ENCODE peak calls at places on chromosomes 7 and 10, in seven cellular contexts. D is Peyer's patch, R is heart right ventricle, V is body of pancreas, X is stomach, B is HCT116, Y is colonic mucosa. O is an unnamed sample.

GRCh38 chr10:13219685-13220670 is 14.2 kb downstream of the UCMA start:
- DNase-seq in Y (peak; percentile 20), R (no peak), B (peak; percentile 49), V (no peak), D (no peak), X (peak; percentile 42), O (no peak)

GRCh38 chr7:21767300-21767900 is 178.3 kb downstream of the CDCA7L start:
- DNase-seq in Y (peak; percentile 19), X (peak; percentile 50), B (peak; percentile 91), R (peak; percentile 27), D (no peak), V (peak; percentile 24), O (peak; percentile 62)

GRCh38 chr7:41316410-41316809 is 386.5 kb downstream of the INHBA start:
- DNase-seq in D (no peak), R (no peak), B (no peak), X (no peak), V (no peak), Y (peak; percentile 46), O (no peak)

GRCh38 chr7:108497082-108497725 is 28.7 kb downstream of the PNPLA8 start:
- DNase-seq in R (peak; percentile 23), Y (peak; percentile 32), D (peak; percentile 71), V (peak; percentile 64), B (peak; percentile 40), X (peak; percentile 54), O (peak; percentile 32)

GRCh38 chr10:2852574-2853323 is 214.6 kb upstream of the PFKP start:
- DNase-seq in V (no peak), X (no peak), B (no peak), R (no peak), D (no peak), Y (no peak), O (no peak)

GRCh38 chr10:117165557-117166419 is 27.7 kb upstream of the VAX1 start:
- DNase-seq in B (peak; percentile 33), R (peak; percentile 13), V (peak; percentile 57), Y (no peak), X (no peak), D (no peak), O (peak; percentile 41)

GRCh38 chr7:78576196-78576595 is 777.6 kb downstream of the PHTF2 start:
- DNase-seq in R (no peak), B (no peak), Y (no peak), X (no peak), V (no peak), D (no peak), O (no peak)

GRCh38 chr10:79079490-79080355 is 11.0 kb downstream of the ZMIZ1 start:
- DNase-seq in V (no peak), Y (peak; percentile 75), R (peak; percentile 58), D (no peak), B (no peak), X (no peak), O (no peak)

GRCh38 chr10:63166742-63167258 is 33.7 kb downstream of the NRBF2 start:
- DNase-seq in D (no peak), X (no peak), B (peak; percentile 64), V (no peak), Y (peak; percentile 27), R (peak; percentile 61), O (no peak)

GRCh38 chr10:88379575-88379974 is 203.5 kb downstream of the RNLS start:
- DNase-seq in Y (peak; percentile 59), R (no peak), D (no peak), B (no peak), V (no peak), X (no peak), O (no peak)

GRCh38 chr10:100307716-100308115 is 21.2 kb upstream of the BLOC1S2 start:
- DNase-seq in X (no peak), B (no peak), R (no peak), Y (no peak), D (no peak), V (no peak), O (no peak)

GRCh38 chr10:3395487-3395886 is 222.9 kb upstream of the PITRM1 start:
- DNase-seq in V (no peak), D (no peak), R (no peak), Y (no peak), X (no peak), B (no peak), O (no peak)

GRCh38 chr7:105782391-105783063 is 93.9 kb downstream of the ATXN7L1 start:
- DNase-seq in X (no peak), D (no peak), Y (no peak), B (no peak), R (no peak), V (no peak), O (no peak)

GRCh38 chr7:50718876-50719275 is 63.8 kb downstream of the GRB10 start:
- DNase-seq in D (no peak), B (no peak), X (no peak), V (no peak), Y (no peak), R (no peak), O (no peak)

GRCh38 chr7:149831730-149832219 is 6.4 kb upstream of the ZNF862 start:
- DNase-seq in B (no peak), V (no peak), D (no peak), X (no peak), R (no peak), Y (no peak), O (no peak)

GRCh38 chr10:62818426-62819011 is 2.4 kb upstream of the EGR2 start:
- DNase-seq in Y (peak; percentile 29), R (peak; percentile 28), B (no peak), D (peak; percentile 37), X (no peak), V (no peak), O (no peak)

GRCh38 chr7:79176859-79177477 is 276.5 kb downstream of the MAGI2 start:
- DNase-seq in Y (no peak), B (peak; percentile 24), V (no peak), X (no peak), D (no peak), R (peak; percentile 7), O (no peak)

GRCh38 chr10:96693431-96693830 is 26.9 kb downstream of the PIK3AP1 start:
- DNase-seq in Y (no peak), B (no peak), D (no peak), R (no peak), V (no peak), X (no peak), O (no peak)
- H3K4me1 ChIP-seq in Y (no peaks in the 10 kb centered on the region), B (no peaks in the 10 kb centered on the region), D (no peaks in the 10 kb centered on the region), R (no peaks in the 10 kb centered on the region), V (peaks cover 9% of the 10 kb centered on the region), X (peaks cover 4% of the 10 kb centered on the region), O (no peaks in the 10 kb centered on the region)

GRCh38 chr7:130445008-130445407 is 4.2 kb upstream of the CEP41 start:
- DNase-seq in D (no peak), V (no peak), B (no peak), Y (no peak), R (no peak), X (no peak), O (no peak)

GRCh38 chr7:130446285-130446684 is 5.5 kb upstream of the CEP41 start:
- DNase-seq in X (no peak), B (no peak), Y (no peak), V (no peak), R (no peak), D (no peak), O (no peak)

GRCh38 chr7:130440527-130441365 is at the start of gene CEP41:
- DNase-seq in D (peak; percentile 92), X (peak; percentile 96), R (peak; percentile 98), B (peak; percentile 94), V (peak; percentile 98), Y (peak; percentile 98), O (peak; percentile 96)

GRCh38 chr7:130444230-130444629 is 3.4 kb upstream of the CEP41 start:
- DNase-seq in Y (no peak), X (no peak), B (no peak), D (no peak), V (no peak), R (no peak), O (no peak)

GRCh38 chr7:130441408-130441854 is 615 bp upstream of the CEP41 start:
- DNase-seq in B (no peak), Y (no peak), X (no peak), V (peak; percentile 50), D (no peak), R (no peak), O (no peak)
- H3K27ac ChIP-seq in B (peak overlapping the region; percentile 59), Y (peak overlapping the region; percentile 38), X (peak overlapping the region; percentile 91), V (peak overlapping the region; percentile 89), D (peak overlapping the region; percentile 81), R (peak overlapping the region; percentile 88), O (peak overlapping the region; percentile 72)

GRCh38 chr7:101868191-101868950 is 50.9 kb downstream of the CUX1 start:
- DNase-seq in B (no peak), X (no peak), V (no peak), Y (no peak), R (no peak), D (no peak), O (no peak)
- H3K4me1 ChIP-seq in B (peaks cover 34% of the 10 kb centered on the region), X (peaks cover 50% of the 10 kb centered on the region), V (peaks cover 24% of the 10 kb centered on the region), Y (peaks cover 6% of the 10 kb centered on the region), R (peaks cover 2% of the 10 kb centered on the region), D (no peaks in the 10 kb centered on the region), O (no peaks in the 10 kb centered on the region)

GRCh38 chr7:55335151-55335550 is 30.0 kb upstream of the LANCL2 start:
- DNase-seq in D (no peak), Y (no peak), B (no peak), X (no peak), R (no peak), V (no peak), O (no peak)
- H3K27ac ChIP-seq in D (no peak overlapping the region), Y (no peak overlapping the region), B (no peak overlapping the region), X (no peak overlapping the region), R (no peak overlapping the region), V (no peak overlapping the region), O (no peak overlapping the region)

DNA sequence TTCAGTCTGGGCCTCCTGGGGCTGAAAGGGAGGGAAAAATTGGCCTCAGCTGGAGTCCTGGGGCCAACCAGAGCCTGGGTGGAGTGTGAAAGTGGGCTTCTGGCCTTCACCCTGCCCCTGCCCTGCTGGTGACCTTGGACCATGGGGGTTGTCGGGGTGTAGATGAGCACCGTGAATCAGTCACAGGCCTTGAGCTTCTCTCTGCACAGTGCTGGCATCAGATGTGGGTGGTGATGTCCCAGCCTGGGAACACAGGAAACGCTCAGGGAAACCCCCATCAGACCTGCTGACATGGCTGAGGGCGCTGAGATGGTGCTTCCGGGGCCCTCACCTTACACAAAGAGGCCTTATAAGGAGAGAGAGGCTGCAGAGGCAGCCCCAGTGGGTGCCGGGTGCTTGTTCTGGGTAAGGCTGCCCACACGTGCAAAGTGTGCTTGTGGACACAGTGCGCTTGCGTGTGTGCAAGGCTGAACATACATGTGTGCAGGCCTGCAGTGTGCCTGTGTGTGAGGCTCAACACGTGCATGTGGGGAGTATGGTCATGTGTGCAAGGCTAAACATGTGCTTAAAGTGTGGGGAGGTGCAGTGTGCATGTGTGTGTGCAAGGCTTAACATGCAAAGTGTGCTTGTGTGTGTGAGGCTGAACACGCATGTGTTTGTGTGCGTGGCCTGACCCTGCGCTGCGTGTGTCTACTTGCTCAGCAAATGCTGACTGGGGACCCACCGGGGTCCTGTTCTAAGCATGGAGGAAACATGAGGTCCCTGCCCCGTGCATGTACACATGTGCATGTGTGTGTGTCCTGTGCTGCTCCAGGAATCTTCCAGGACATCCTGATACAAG is 6.5 kb downstream of the ARPC1B start:
- DNase-seq in V (no peak), X (peak; percentile 44), Y (peak; percentile 42), R (no peak), B (no peak), D (peak; percentile 89), O (peak; percentile 50)
- H3K4me1 ChIP-seq in V (peaks cover 9% of the 10 kb centered on the region), X (peaks cover 75% of the 10 kb centered on the region), Y (peaks cover 10% of the 10 kb centered on the region), R (peaks cover 14% of the 10 kb centered on the region), B (peaks cover 16% of the 10 kb centered on the region), D (peaks cover 26% of the 10 kb centered on the region), O (no peaks in the 10 kb centered on the region)

GRCh38 chr10:86399879-86400704 is 33.5 kb upstream of the GRID1 start:
- DNase-seq in Y (peak; percentile 98), R (peak; percentile 93), X (peak; percentile 97), V (peak; percentile 97), B (peak; percentile 91), D (peak; percentile 95), O (peak; percentile 93)
- H3K27ac ChIP-seq in Y (peak overlapping the region; percentile 81), R (peak overlapping the region; percentile 68), X (peak overlapping the region; percentile 91), V (peak overlapping the region; percentile 93), B (peak overlapping the region; percentile 85), D (peak overlapping the region; percentile 94), O (peak overlapping the region; percentile 81)

O was measured in lung.